ENCODE peak calls at places on chromosome 1, in four cellular contexts. R is B cell, C is PC-3, O is esophagus squamous epithelium. I is an unnamed sample.

GRCh38 chr1:55064071-55064581 is 24.8 kb downstream of the PCSK9 start:
- DNase-seq in O (no peak), R (peak; percentile 36), C (no peak), I (no peak)

GRCh38 chr1:209404577-209404976 is 178.9 kb upstream of the CAMK1G start:
- DNase-seq in O (no peak), R (no peak), C (peak; percentile 88), I (no peak)

GRCh38 chr1:166174108-166174507 is 7.3 kb upstream of the FAM78B start:
- DNase-seq in C (peak; percentile 14), R (no peak), O (no peak), I (no peak)

GRCh38 chr1:204074274-204075115 is 1.6 kb downstream of the SOX13 start:
- DNase-seq in O (no peak), C (peak; percentile 51), R (no peak), I (peak; percentile 52)

GRCh38 chr1:113830039-113830438 is 17.8 kb upstream of the RSBN1 start:
- DNase-seq in C (peak; percentile 42), R (no peak), O (no peak), I (no peak)

GRCh38 chr1:174953657-174954435 is 45.9 kb upstream of the CACYBP start:
- DNase-seq in C (no peak), O (no peak), R (peak; percentile 60), I (peak; percentile 24)

GRCh38 chr1:197920345-197921117 is 3.4 kb downstream of the LHX9 start:
- DNase-seq in C (no peak), R (no peak), O (no peak), I (no peak)

GRCh38 chr1:12407962-12408288 is 178.1 kb downstream of the VPS13D start:
- DNase-seq in C (no peak), O (no peak), R (no peak), I (no peak)

GRCh38 chr1:15146971-15147376 is 6.6 kb upstream of the TMEM51 start:
- DNase-seq in O (no peak), C (no peak), R (no peak), I (no peak)

GRCh38 chr1:28246427-28246832 is 10.5 kb downstream of the ATP5IF1 start:
- DNase-seq in O (no peak), R (no peak), C (peak; percentile 90), I (no peak)

GRCh38 chr1:6747679-6748078 is 37.6 kb upstream of the CAMTA1 start:
- DNase-seq in R (no peak), C (no peak), O (no peak), I (no peak)

GRCh38 chr1:233406339-233406960 is 78.9 kb downstream of the MAP3K21 start:
- DNase-seq in O (no peak), R (no peak), C (no peak), I (no peak)

GRCh38 chr1:204846546-204846945 is 24.1 kb upstream of the NFASC start:
- DNase-seq in R (no peak), C (no peak), O (no peak), I (no peak)

GRCh38 chr1:26016944-26017545 is 4.5 kb upstream of the EXTL1 start:
- DNase-seq in R (no peak), C (no peak), O (no peak), I (no peak)

GRCh38 chr1:112618114-112618720 is 724 bp downstream of the ST7L start:
- DNase-seq in R (peak; percentile 44), O (no peak), C (no peak), I (no peak)

GRCh38 chr1:212412374-212412773 is 2.3 kb downstream of the PACC1 start:
- DNase-seq in O (no peak), R (no peak), C (no peak), I (no peak)

GRCh38 chr1:188941986-188942385 is 1535.7 kb downstream of the BRINP3 start:
- DNase-seq in R (no peak), O (no peak), C (no peak), I (no peak)

GRCh38 chr1:19945914-19946313 is 22.5 kb upstream of the PLA2G2E start:
- DNase-seq in C (no peak), O (no peak), R (no peak), I (no peak)

GRCh38 chr1:151199860-151200581 is 1.7 kb downstream of the PIP5K1A start:
- DNase-seq in R (no peak), O (no peak), C (peak; percentile 86), I (no peak)

GRCh38 chr1:201377611-201378092 is at the start of gene TNNT2:
- DNase-seq in O (no peak), R (no peak), C (no peak), I (peak; percentile 65)

GRCh38 chr1:223106856-223107255 is 36.2 kb downstream of the TLR5 start:
- DNase-seq in O (no peak), C (no peak), R (no peak), I (peak; percentile 33)

GRCh38 chr1:169207825-169208520 is 101.5 kb downstream of the ATP1B1 start:
- DNase-seq in C (no peak), O (no peak), R (no peak), I (no peak)

GRCh38 chr1:31587720-31588423 is 11.6 kb downstream of the TINAGL1 start:
- DNase-seq in R (peak; percentile 49), O (no peak), C (peak; percentile 76), I (peak; percentile 71)

GRCh38 chr1:230292739-230293720 is 133.1 kb downstream of the PGBD5 start:
- DNase-seq in O (no peak), C (no peak), R (no peak), I (no peak)

GRCh38 chr1:229131243-229132105 is 139.4 kb upstream of the RAB4A start:
- DNase-seq in R (no peak), O (no peak), C (no peak), I (no peak)

GRCh38 chr1:46094454-46094853 is 38.0 kb downstream of the PIK3R3 start:
- DNase-seq in C (no peak), R (no peak), O (no peak), I (no peak)

GRCh38 chr1:46098043-46098712 is 34.3 kb downstream of the PIK3R3 start:
- DNase-seq in R (no peak), C (no peak), O (no peak), I (no peak)

GRCh38 chr1:46097149-46097472 is 35.3 kb downstream of the PIK3R3 start:
- DNase-seq in O (no peak), C (no peak), R (no peak), I (no peak)

GRCh38 chr1:46099215-46099614 is 33.2 kb downstream of the PIK3R3 start:
- DNase-seq in R (no peak), O (no peak), C (no peak), I (no peak)

DNA sequence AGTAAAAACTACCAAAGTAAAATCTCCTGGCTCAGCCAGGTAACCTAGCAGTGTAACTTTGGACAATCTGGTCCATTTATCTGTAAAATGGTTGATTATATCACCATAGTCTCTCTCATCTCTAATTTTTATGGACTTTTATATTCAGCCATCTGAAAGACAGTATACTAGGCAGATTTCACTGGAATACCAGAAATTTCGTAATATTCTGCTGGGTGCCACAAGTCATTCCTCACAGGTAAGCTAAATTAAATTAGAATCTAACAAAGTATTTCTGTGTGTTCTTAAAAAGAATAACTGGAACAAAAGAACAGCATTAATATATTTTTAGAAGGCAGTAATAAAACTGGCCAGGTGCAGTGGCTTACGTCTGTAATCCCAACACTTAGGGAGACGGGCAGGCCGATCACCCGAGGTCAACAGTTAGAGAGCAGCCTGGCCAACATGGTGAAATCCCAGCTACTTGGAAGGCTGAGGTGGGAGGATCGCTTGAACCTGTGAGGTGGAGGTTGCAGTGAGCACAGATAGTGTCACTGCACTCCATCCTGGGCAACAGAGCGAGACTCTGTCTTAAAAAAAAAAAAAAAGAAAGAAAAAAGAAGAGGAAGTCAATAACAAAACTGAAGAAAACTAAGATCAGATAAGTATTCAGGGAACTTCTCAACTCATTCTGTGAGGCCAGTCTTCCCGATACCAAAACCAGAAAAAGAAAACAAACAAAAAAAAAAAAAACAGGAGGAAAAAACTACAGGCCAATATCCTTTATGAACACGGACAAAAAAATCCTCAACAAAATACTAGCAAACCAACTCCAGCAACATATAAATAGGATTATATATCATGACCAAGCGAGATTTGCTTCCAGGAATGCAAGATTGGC is 35.9 kb downstream of the PIK3R3 start:
- DNase-seq in O (no peak), C (no peak), R (no peak), I (no peak)
- TF ChIP-seq CTCF in O (no peak), C (no peak), R (no peak), I (no peak)

GRCh38 chr1:98884864-98885263 is 119.8 kb downstream of the PLPPR5 start:
- DNase-seq in C (peak; percentile 54), O (no peak), R (no peak), I (no peak)
- TF ChIP-seq CTCF in C (peak; percentile 60), O (no peak), R (no peak), I (no peak)

GRCh38 chr1:224615861-224616760 is at the start of gene CNIH3:
- DNase-seq in R (no peak), O (no peak), C (peak; percentile 75), I (peak; percentile 72)
- TF ChIP-seq CTCF in R (no peak), O (no peak), C (no peak), I (no peak)

DNA sequence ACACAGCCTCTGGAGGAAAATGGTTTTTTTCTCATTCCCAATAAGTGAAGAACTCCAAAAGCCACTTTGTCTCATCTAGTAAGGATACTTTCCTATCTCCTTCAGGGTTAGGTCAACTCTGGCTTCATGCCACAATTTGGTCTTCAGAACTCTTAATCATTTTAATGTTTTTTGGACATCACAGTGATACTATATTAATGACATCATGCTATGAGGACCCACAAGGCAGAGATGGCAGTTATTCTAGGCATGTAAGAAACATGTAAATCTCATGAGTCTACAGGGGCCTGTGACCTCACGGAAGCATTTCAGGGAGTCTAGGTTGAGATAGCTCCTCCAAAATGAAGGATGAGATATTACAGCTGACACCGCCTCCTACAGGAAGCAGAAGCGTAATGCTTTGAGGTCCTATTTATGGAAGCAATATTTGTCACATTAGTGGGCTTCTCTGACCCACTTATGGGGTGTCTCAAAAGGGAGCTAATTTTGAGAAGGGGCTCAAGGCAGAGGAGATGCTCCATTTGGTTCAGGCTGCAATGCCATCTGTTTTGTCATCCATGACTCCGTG is 5.0 kb upstream of the GPR137B start:
- DNase-seq in O (no peak), R (no peak), C (no peak), I (no peak)
- TF ChIP-seq CTCF in O (no peak), R (peak; percentile 9), C (no peak), I (no peak)

GRCh38 chr1:24489674-24490073 is 13.0 kb upstream of the RCAN3 start:
- DNase-seq in C (no peak), O (no peak), R (no peak), I (no peak)

GRCh38 chr1:24490101-24490781 is 12.4 kb upstream of the RCAN3 start:
- DNase-seq in O (no peak), R (no peak), C (no peak), I (no peak)

GRCh38 chr1:24493785-24494184 is 8.9 kb upstream of the RCAN3 start:
- DNase-seq in O (no peak), R (no peak), C (no peak), I (no peak)

GRCh38 chr1:24487455-24487854 is 15.2 kb upstream of the RCAN3 start:
- DNase-seq in C (no peak), O (no peak), R (no peak), I (no peak)

GRCh38 chr1:24491577-24492360 is 10.9 kb upstream of the RCAN3 start:
- DNase-seq in C (no peak), O (no peak), R (no peak), I (no peak)
- TF ChIP-seq CTCF in C (no peak), O (no peak), R (no peak), I (no peak)

DNA sequence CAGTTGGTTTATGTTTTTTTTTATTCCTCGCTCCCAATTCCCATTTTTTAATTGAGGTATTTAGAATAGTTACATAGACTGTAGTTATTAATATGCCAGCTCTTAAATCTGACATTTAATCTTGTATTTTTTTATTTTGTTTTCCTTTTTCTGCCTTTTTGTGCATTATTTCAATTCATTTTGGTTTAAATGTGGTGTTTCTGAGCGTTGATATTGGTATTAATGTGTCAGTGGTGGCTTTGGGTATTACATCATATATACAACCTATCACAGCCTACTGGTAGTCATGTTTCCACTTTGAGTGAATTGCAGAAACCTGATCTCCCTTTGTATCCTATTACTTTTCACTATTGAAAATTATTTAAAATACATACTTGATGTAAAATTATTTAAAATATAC is 1027.3 kb downstream of the KCNT2 start:
- DNase-seq in O (no peak), R (no peak), C (peak; percentile 8), I (no peak)
- TF ChIP-seq CTCF in O (peak; percentile 24), R (no peak), C (peak; percentile 17), I (peak; percentile 77)

I was measured in glutamatergic neuron.